ENCODE peak calls at places on chromosomes 5 and 9, in four cellular contexts. H, B, W and Q are unnamed samples.

GRCh38 chr5:60387041-60387440 is 312.9 kb downstream of the DEPDC1B start:
- DNase-seq in H (no peak), B (no peak), W (no peak), Q (no peak)

GRCh38 chr5:152644316-152644715 is 239.2 kb upstream of the NMUR2 start:
- DNase-seq in H (no peak), B (no peak), W (no peak), Q (peak)

GRCh38 chr5:18334949-18335348 is 700.7 kb downstream of the TAF11L14 start:
- DNase-seq in H (no peak), B (no peak), W (no peak), Q (no peak)

GRCh38 chr9:129875687-129876395 is 40.6 kb downstream of the USP20 start:
- DNase-seq in H (no peak), B (no peak), W (no peak), Q (no peak)

GRCh38 chr9:98958271-98958989 is 14.7 kb downstream of the COL15A1 start:
- DNase-seq in H (no peak), B (no peak), W (peak), Q (no peak)

GRCh38 chr9:115614326-115614725 is 496.4 kb upstream of the TNC start:
- DNase-seq in H (no peak), B (no peak), W (no peak), Q (no peak)

GRCh38 chr9:131228096-131228495 is 48.2 kb downstream of the FAM78A start:
- DNase-seq in H (no peak), B (peak), W (no peak), Q (no peak)

GRCh38 chr5:177327539-177328522 is 16.1 kb upstream of the MXD3 start:
- DNase-seq in H (no peak), B (no peak), W (peak), Q (no peak)

GRCh38 chr5:1048861-1049838 is 40.5 kb downstream of the NKD2 start:
- DNase-seq in H (no peak), B (no peak), W (no peak), Q (no peak)

GRCh38 chr5:72523960-72524582 is 16.9 kb upstream of the ZNF366 start:
- DNase-seq in H (no peak), B (no peak), W (peak), Q (no peak)

GRCh38 chr9:89425921-89426388 is 72.0 kb downstream of the SEMA4D start:
- DNase-seq in H (no peak), B (no peak), W (no peak), Q (no peak)

GRCh38 chr5:153081385-153081784 is 409.1 kb upstream of the GRIA1 start:
- DNase-seq in H (no peak), B (no peak), W (no peak), Q (no peak)

GRCh38 chr9:135565141-135565628 is 3.6 kb downstream of the PAEP start:
- DNase-seq in H (no peak), B (no peak), W (no peak), Q (no peak)

GRCh38 chr9:131323629-131324028 is 34.1 kb downstream of the PLPP7 start:
- DNase-seq in H (no peak), B (no peak), W (no peak), Q (no peak)

GRCh38 chr9:17120203-17120602 is 14.6 kb upstream of the CNTLN start:
- DNase-seq in H (no peak), B (no peak), W (no peak), Q (no peak)

GRCh38 chr5:143197260-143197656 is 206.2 kb downstream of the NR3C1 start:
- DNase-seq in H (no peak), B (no peak), W (no peak), Q (no peak)

GRCh38 chr9:98569070-98569469 is 139.7 kb downstream of the GABBR2 start:
- DNase-seq in H (no peak), B (no peak), W (no peak), Q (no peak)

GRCh38 chr5:148827723-148828122 is 1.3 kb downstream of the ADRB2 start:
- DNase-seq in H (no peak), B (no peak), W (no peak), Q (no peak)

GRCh38 chr9:113536483-113537226 is 73.1 kb downstream of the RGS3 start:
- DNase-seq in H (no peak), B (no peak), W (no peak), Q (no peak)

GRCh38 chr5:177189965-177190364 is 56.4 kb downstream of the NSD1 start:
- DNase-seq in H (no peak), B (no peak), W (no peak), Q (no peak)

GRCh38 chr5:167970002-167970401 is 321.4 kb upstream of the WWC1 start:
- DNase-seq in H (no peak), B (no peak), W (no peak), Q (no peak)

GRCh38 chr5:159571501-159572244 is 241.4 kb upstream of the IL12B start:
- DNase-seq in H (peak), B (peak), W (no peak), Q (no peak)

GRCh38 chr5:57232293-57233033 is 58.6 kb downstream of the GPBP1 start:
- DNase-seq in H (no peak), B (no peak), W (no peak), Q (no peak)

GRCh38 chr9:136016882-136017812 is 56.0 kb upstream of the UBAC1 start:
- DNase-seq in H (no peak), B (no peak), W (no peak), Q (no peak)

GRCh38 chr5:9168791-9169611 is 376.9 kb downstream of the SEMA5A start:
- DNase-seq in H (no peak), B (no peak), W (no peak), Q (no peak)

GRCh38 chr9:135247174-135247930 is 159.9 kb downstream of the OLFM1 start:
- DNase-seq in H (no peak), B (no peak), W (no peak), Q (no peak)

GRCh38 chr5:132230871-132231270 is 3.2 kb upstream of the P4HA2 start:
- DNase-seq in H (no peak), B (no peak), W (no peak), Q (no peak)

GRCh38 chr9:133864011-133864410 is 125.9 kb upstream of the SARDH start:
- DNase-seq in H (no peak), B (no peak), W (no peak), Q (no peak)

GRCh38 chr9:106228861-106229260 is 534.5 kb downstream of the TMEM38B start:
- DNase-seq in H (no peak), B (no peak), W (no peak), Q (no peak)

GRCh38 chr5:177483994-177484901 is 10.8 kb upstream of the DBN1 start:
- DNase-seq in H (no peak), B (no peak), W (no peak), Q (no peak)

GRCh38 chr5:2742921-2743679 is 8.4 kb downstream of the IRX2 start:
- DNase-seq in H (no peak), B (no peak), W (no peak), Q (no peak)

GRCh38 chr9:133532937-133533668 is 1.4 kb upstream of the ADAMTSL2 start:
- DNase-seq in H (peak), B (peak), W (no peak), Q (no peak)

GRCh38 chr5:178577376-178577839 is 12.8 kb downstream of the COL23A1 start:
- DNase-seq in H (no peak), B (no peak), W (no peak), Q (no peak)

GRCh38 chr5:102919211-102919610 is 164.1 kb downstream of the PAM start:
- DNase-seq in H (no peak), B (no peak), W (no peak), Q (no peak)

GRCh38 chr9:38681747-38682227 is 38.1 kb downstream of the FAM240B start:
- DNase-seq in H (no peak), B (no peak), W (no peak), Q (no peak)

GRCh38 chr9:128494108-128494742 is 10.3 kb upstream of the GLE1 start:
- DNase-seq in H (peak), B (peak), W (no peak), Q (peak)

GRCh38 chr5:93723005-93723404 is 18.4 kb downstream of the POU5F2 start:
- DNase-seq in H (no peak), B (no peak), W (no peak), Q (no peak)

GRCh38 chr5:145791866-145792265 is 43.3 kb downstream of the PRELID2 start:
- DNase-seq in H (no peak), B (no peak), W (no peak), Q (no peak)